ENCODE peak calls at places on chromosomes 2 and 18, in nine cellular contexts. R, X, I, F, E, U, P, G and S are unnamed samples.

GRCh38 chr2:15693926-15694588 is 102.4 kb downstream of the DDX1 start:
- DNase-seq in R (no peak), X (no peak), I (no peak), F (no peak), E (no peak), U (no peak), P (no peak), G (no peak), S (no peak)

GRCh38 chr2:80896576-80896975 is 592.0 kb upstream of the LRRTM1 start:
- DNase-seq in R (no peak), X (no peak), I (no peak), F (no peak), E (no peak), U (no peak), P (no peak), G (no peak), S (no peak)

GRCh38 chr2:239285071-239285931 is 115.5 kb downstream of the HDAC4 start:
- DNase-seq in R (peak), X (no peak), I (peak), F (no peak), E (no peak), U (no peak), P (no peak), G (no peak), S (peak)

GRCh38 chr2:226515344-226516055 is 284.1 kb downstream of the IRS1 start:
- DNase-seq in R (no peak), X (peak), I (no peak), F (no peak), E (no peak), U (no peak), P (no peak), G (no peak), S (no peak)

GRCh38 chr2:217943379-217944321 is 59.1 kb downstream of the TNS1 start:
- DNase-seq in R (no peak), X (peak), I (peak), F (peak), E (peak), U (no peak), P (no peak), G (peak), S (peak)

GRCh38 chr2:100818003-100818605 is 1.8 kb upstream of the NPAS2 start:
- DNase-seq in R (no peak), X (peak), I (no peak), F (no peak), E (no peak), U (no peak), P (no peak), G (no peak), S (no peak)

GRCh38 chr2:179331066-179331465 is 66.4 kb upstream of the SESTD1 start:
- DNase-seq in R (no peak), X (no peak), I (no peak), F (no peak), E (no peak), U (no peak), P (no peak), G (no peak), S (no peak)

GRCh38 chr2:6590442-6590841 is 275.3 kb downstream of the CMPK2 start:
- DNase-seq in R (no peak), X (no peak), I (no peak), F (no peak), E (no peak), U (no peak), P (no peak), G (no peak), S (no peak)

GRCh38 chr18:22309191-22309590 is 108.5 kb downstream of the CTAGE1 start:
- DNase-seq in R (no peak), X (peak), I (no peak), F (no peak), E (no peak), U (no peak), P (no peak), G (no peak), S (no peak)

GRCh38 chr2:190255668-190256067 is 64.0 kb downstream of the HIBCH start:
- DNase-seq in R (peak), X (no peak), I (no peak), F (no peak), E (no peak), U (no peak), P (no peak), G (no peak), S (no peak)

GRCh38 chr2:46970334-46971288 is 55.0 kb upstream of the MCFD2 start:
- DNase-seq in R (no peak), X (peak), I (peak), F (no peak), E (no peak), U (peak), P (no peak), G (no peak), S (peak)

GRCh38 chr18:66900837-66901236 is 296.9 kb upstream of the CDH19 start:
- DNase-seq in R (no peak), X (no peak), I (no peak), F (no peak), E (no peak), U (no peak), P (no peak), G (no peak), S (no peak)

GRCh38 chr2:20478961-20479360 is 32.1 kb downstream of the RHOB start:
- DNase-seq in R (no peak), X (no peak), I (peak), F (no peak), E (no peak), U (no peak), P (no peak), G (no peak), S (no peak)

GRCh38 chr2:219041252-219041651 is at the start of gene CFAP65:
- DNase-seq in R (peak), X (peak), I (no peak), F (no peak), E (peak), U (peak), P (no peak), G (peak), S (peak)

GRCh38 chr2:205405752-205406151 is 276.5 kb upstream of the NRP2 start:
- DNase-seq in R (no peak), X (peak), I (no peak), F (no peak), E (no peak), U (no peak), P (no peak), G (no peak), S (no peak)

GRCh38 chr2:168574856-168575630 is 119.0 kb downstream of the CERS6 start:
- DNase-seq in R (no peak), X (no peak), I (no peak), F (no peak), E (no peak), U (no peak), P (no peak), G (no peak), S (no peak)

GRCh38 chr2:43412121-43412753 is 183.6 kb downstream of the THADA start:
- DNase-seq in R (no peak), X (peak), I (no peak), F (no peak), E (no peak), U (no peak), P (no peak), G (no peak), S (no peak)

GRCh38 chr2:66602341-66602740 is 167.4 kb downstream of the MEIS1 start:
- DNase-seq in R (no peak), X (no peak), I (no peak), F (no peak), E (no peak), U (no peak), P (no peak), G (no peak), S (no peak)

GRCh38 chr2:2744958-2745715 is 414.1 kb upstream of the MYT1L start:
- DNase-seq in R (no peak), X (no peak), I (no peak), F (no peak), E (no peak), U (no peak), P (no peak), G (no peak), S (no peak)

GRCh38 chr18:48399303-48400075 is 9.7 kb downstream of the ZBTB7C start:
- DNase-seq in R (no peak), X (no peak), I (no peak), F (no peak), E (no peak), U (no peak), P (no peak), G (no peak), S (no peak)

GRCh38 chr2:230864122-230864604 is 579 bp upstream of the ITM2C start:
- DNase-seq in R (no peak), X (no peak), I (no peak), F (no peak), E (no peak), U (no peak), P (no peak), G (no peak), S (no peak)

GRCh38 chr2:88159955-88160415 is 10.2 kb upstream of the THNSL2 start:
- DNase-seq in R (peak), X (peak), I (peak), F (peak), E (peak), U (peak), P (no peak), G (peak), S (peak)

GRCh38 chr2:10415048-10415447 is 33.1 kb downstream of the ODC1 start:
- DNase-seq in R (no peak), X (no peak), I (no peak), F (no peak), E (no peak), U (no peak), P (no peak), G (no peak), S (no peak)

GRCh38 chr18:32213693-32214092 is 23.9 kb downstream of the MEP1B start:
- DNase-seq in R (no peak), X (no peak), I (no peak), F (no peak), E (no peak), U (no peak), P (no peak), G (no peak), S (no peak)

GRCh38 chr2:112310906-112311305 is 35.5 kb downstream of the ZC3H6 start:
- DNase-seq in R (no peak), X (no peak), I (no peak), F (no peak), E (no peak), U (no peak), P (no peak), G (no peak), S (no peak)

GRCh38 chr2:205024822-205025518 is 479.7 kb downstream of the PARD3B start:
- DNase-seq in R (peak), X (peak), I (peak), F (no peak), E (no peak), U (peak), P (no peak), G (peak), S (peak)

GRCh38 chr2:240781471-240782220 is 38.4 kb downstream of the KIF1A start:
- DNase-seq in R (no peak), X (no peak), I (peak), F (no peak), E (no peak), U (no peak), P (no peak), G (peak), S (no peak)

GRCh38 chr2:166765141-166765540 is 123.1 kb upstream of the XIRP2 start:
- DNase-seq in R (no peak), X (no peak), I (no peak), F (no peak), E (no peak), U (no peak), P (no peak), G (no peak), S (no peak)

GRCh38 chr18:11868230-11868629 is 17.0 kb downstream of the CHMP1B start:
- DNase-seq in R (no peak), X (no peak), I (no peak), F (no peak), E (no peak), U (no peak), P (no peak), G (no peak), S (no peak)